ENCODE peak calls at places on chromosomes 13 and 19, in five cellular contexts. F, Y, P, C and L are unnamed samples.

GRCh38 chr19:55014714-55015113 is 23.4 kb downstream of the GP6 start:
- DNase-seq in F (peak; percentile 18), Y (peak; percentile 56), P (no peak), C (no peak), L (no peak)

GRCh38 chr19:51807111-51807701 is 12.2 kb downstream of the FPR3 start:
- DNase-seq in F (no peak), Y (no peak), P (no peak), C (no peak), L (no peak)

GRCh38 chr19:40425450-40426287 is at the start of gene SERTAD1:
- DNase-seq in F (peak; percentile 100), Y (peak; percentile 100), P (peak; percentile 100), C (peak; percentile 100), L (peak; percentile 100)

GRCh38 chr13:114089751-114090400 is 42.5 kb downstream of the RASA3 start:
- DNase-seq in F (no peak), Y (no peak), P (no peak), C (no peak), L (peak; percentile 50)

GRCh38 chr19:45717983-45718650 is 12.6 kb downstream of the FBXO46 start:
- DNase-seq in F (no peak), Y (no peak), P (peak; percentile 28), C (no peak), L (no peak)

GRCh38 chr13:40272776-40273139 is 393.7 kb downstream of the FOXO1 start:
- DNase-seq in F (no peak), Y (no peak), P (no peak), C (no peak), L (no peak)

GRCh38 chr19:3671680-3672574 is 28.3 kb downstream of the PIP5K1C start:
- DNase-seq in F (no peak), Y (peak; percentile 64), P (no peak), C (no peak), L (no peak)

GRCh38 chr19:40663712-40664692 is 26.4 kb downstream of the NUMBL start:
- DNase-seq in F (peak; percentile 17), Y (peak; percentile 8), P (no peak), C (no peak), L (no peak)

GRCh38 chr13:54424344-54424743 is 1395.7 kb downstream of the OLFM4 start:
- DNase-seq in F (no peak), Y (no peak), P (no peak), C (no peak), L (no peak)

GRCh38 chr19:33358408-33358807 is 15.1 kb upstream of the CEBPG start:
- DNase-seq in F (no peak), Y (no peak), P (no peak), C (no peak), L (no peak)

GRCh38 chr13:113863511-113864302 is at the start of gene GAS6:
- DNase-seq in F (peak; percentile 82), Y (peak; percentile 5), P (peak; percentile 74), C (no peak), L (no peak)

GRCh38 chr19:31648347-31648746 is 299.1 kb upstream of the TSHZ3 start:
- DNase-seq in F (no peak), Y (no peak), P (peak; percentile 2), C (no peak), L (no peak)

GRCh38 chr13:52454459-52454824 is 836 bp upstream of the CKAP2 start:
- DNase-seq in F (no peak), Y (peak; percentile 65), P (peak; percentile 10), C (no peak), L (no peak)

GRCh38 chr13:78341032-78341431 is 262.3 kb downstream of the POU4F1 start:
- DNase-seq in F (no peak), Y (no peak), P (no peak), C (no peak), L (no peak)

GRCh38 chr13:80742027-80742426 is 401.1 kb upstream of the SPRY2 start:
- DNase-seq in F (no peak), Y (no peak), P (no peak), C (no peak), L (no peak)

GRCh38 chr19:50414850-50415660 is 3.7 kb upstream of the SPIB start:
- DNase-seq in F (peak; percentile 75), Y (peak; percentile 68), P (peak; percentile 82), C (peak; percentile 63), L (peak; percentile 79)

GRCh38 chr19:47231215-47232054 is 436 bp upstream of the BBC3 start:
- DNase-seq in F (peak; percentile 91), Y (peak; percentile 92), P (peak; percentile 88), C (peak; percentile 76), L (no peak)

GRCh38 chr13:101473458-101473857 is 21.0 kb downstream of the ITGBL1 start:
- DNase-seq in F (peak; percentile 32), Y (no peak), P (no peak), C (no peak), L (no peak)

GRCh38 chr19:50820549-50821247 is 2.9 kb downstream of the KLK1 start:
- DNase-seq in F (no peak), Y (no peak), P (no peak), C (no peak), L (no peak)

GRCh38 chr13:39612023-39612637 is 9.1 kb upstream of the LHFPL6 start:
- DNase-seq in F (no peak), Y (peak; percentile 72), P (peak; percentile 87), C (peak; percentile 99), L (peak; percentile 83)

GRCh38 chr13:60431108-60431700 is 34.2 kb downstream of the TDRD3 start:
- DNase-seq in F (no peak), Y (peak; percentile 83), P (peak; percentile 73), C (peak; percentile 22), L (no peak)

GRCh38 chr19:45790942-45791341 is 1.7 kb downstream of the DMWD start:
- DNase-seq in F (no peak), Y (peak; percentile 70), P (no peak), C (no peak), L (no peak)

GRCh38 chr13:30751183-30751933 is 16.0 kb downstream of the ALOX5AP start:
- DNase-seq in F (no peak), Y (peak; percentile 38), P (no peak), C (no peak), L (no peak)

GRCh38 chr13:76969488-76970365 is 21.4 kb downstream of the ACOD1 start:
- DNase-seq in F (no peak), Y (no peak), P (no peak), C (no peak), L (no peak)

GRCh38 chr19:11457115-11457514 is 21.7 kb downstream of the PRKCSH start:
- DNase-seq in F (no peak), Y (no peak), P (no peak), C (no peak), L (no peak)

GRCh38 chr19:43767818-43768217 is 13.0 kb downstream of the KCNN4 start:
- DNase-seq in F (no peak), Y (no peak), P (no peak), C (no peak), L (no peak)

GRCh38 chr19:43767316-43767715 is 12.6 kb upstream of the SMG9 start:
- DNase-seq in F (no peak), Y (no peak), P (no peak), C (no peak), L (no peak)

GRCh38 chr19:43768273-43769050 is 12.3 kb downstream of the KCNN4 start:
- DNase-seq in F (peak; percentile 33), Y (no peak), P (no peak), C (no peak), L (peak; percentile 92)

GRCh38 chr19:43765109-43765876 is 10.5 kb upstream of the SMG9 start:
- DNase-seq in F (no peak), Y (peak; percentile 90), P (no peak), C (peak; percentile 21), L (peak; percentile 93)

DNA sequence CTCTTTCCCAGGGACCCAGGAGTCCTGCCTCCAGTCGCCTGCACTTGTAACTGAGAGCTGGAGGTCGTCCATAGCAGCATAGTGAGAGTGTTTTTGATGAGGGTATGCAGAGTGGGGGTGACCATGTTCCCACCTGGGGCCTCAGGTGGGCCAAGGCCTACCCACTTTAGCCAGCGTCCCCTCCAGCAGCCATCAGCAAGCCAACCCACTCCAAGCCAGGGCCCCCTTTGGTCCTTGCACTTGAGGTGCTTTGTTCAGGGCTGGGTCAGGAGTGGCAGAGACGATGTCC is 11.9 kb upstream of the SMG9 start:
- DNase-seq in F (no peak), Y (no peak), P (no peak), C (no peak), L (no peak)
- H3K4me1 ChIP-seq in F (no peaks in the 10 kb centered on the region), Y (peaks cover 34% of the 10 kb centered on the region), P (no peaks in the 10 kb centered on the region), C (peaks cover 35% of the 10 kb centered on the region), L (no peaks in the 10 kb centered on the region)

GRCh38 chr19:17618919-17619318 is 63.5 kb downstream of the COLGALT1 start:
- DNase-seq in F (no peak), Y (no peak), P (no peak), C (no peak), L (no peak)

GRCh38 chr19:17616961-17617806 is 61.7 kb downstream of the COLGALT1 start:
- DNase-seq in F (no peak), Y (no peak), P (no peak), C (no peak), L (no peak)

GRCh38 chr19:17618281-17618903 is 62.9 kb downstream of the COLGALT1 start:
- DNase-seq in F (no peak), Y (no peak), P (no peak), C (no peak), L (no peak)

GRCh38 chr19:17616686-17616960 is 61.2 kb downstream of the COLGALT1 start:
- DNase-seq in F (no peak), Y (no peak), P (no peak), C (no peak), L (no peak)

DNA sequence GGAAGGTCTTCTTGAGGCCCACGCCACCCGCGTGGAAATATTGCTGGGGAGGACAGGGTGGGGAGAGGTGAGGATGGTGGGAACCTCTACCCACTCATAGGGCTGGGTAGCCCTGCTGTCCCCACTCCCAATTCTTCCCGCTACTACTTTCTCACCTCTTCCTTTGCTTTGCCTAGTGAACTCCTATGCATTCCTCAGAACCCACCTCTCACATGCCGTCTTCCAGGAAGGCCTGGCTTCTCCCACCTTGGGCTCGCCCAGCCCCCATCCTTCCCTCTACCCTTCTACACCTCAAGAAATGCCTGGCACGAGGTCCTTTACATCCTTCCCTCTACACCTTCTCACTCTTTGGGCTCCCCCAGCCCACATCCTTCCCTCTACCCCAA is 62.4 kb downstream of the COLGALT1 start:
- DNase-seq in F (no peak), Y (no peak), P (no peak), C (no peak), L (no peak)
- H3K4me1 ChIP-seq in F (peaks cover 4% of the 10 kb centered on the region), Y (no peaks in the 10 kb centered on the region), P (no peaks in the 10 kb centered on the region), C (peaks cover 6% of the 10 kb centered on the region), L (peaks cover 8% of the 10 kb centered on the region)

DNA sequence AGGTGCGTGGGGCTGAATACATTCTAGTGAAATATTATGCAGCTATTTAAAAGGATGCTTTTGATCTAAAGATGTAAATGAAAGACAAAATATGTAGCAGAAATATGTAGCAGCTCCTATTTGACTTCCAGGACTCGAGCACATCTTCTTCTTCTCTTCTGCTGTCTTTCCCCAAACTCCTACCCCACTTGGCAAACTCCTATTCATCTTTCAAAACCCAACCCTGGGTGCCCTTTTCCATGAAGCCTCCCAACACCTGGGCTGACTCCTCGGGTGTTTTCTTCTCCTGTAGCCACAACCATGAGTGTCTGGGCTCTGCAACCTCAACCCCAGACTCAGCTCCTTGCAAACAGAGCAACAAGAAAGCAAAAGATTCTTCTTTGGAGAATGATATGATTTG is 11.1 kb downstream of the ACER1 start:
- DNase-seq in F (no peak), Y (no peak), P (no peak), C (no peak), L (no peak)
- H3K4me1 ChIP-seq in F (no peaks in the 10 kb centered on the region), Y (no peaks in the 10 kb centered on the region), P (no peaks in the 10 kb centered on the region), C (no peaks in the 10 kb centered on the region), L (no peaks in the 10 kb centered on the region)

GRCh38 chr13:99501135-99501951 is at the start of gene TM9SF2:
- DNase-seq in F (peak; percentile 99), Y (peak; percentile 98), P (peak; percentile 96), C (peak; percentile 95), L (peak; percentile 96)
- H3K4me1 ChIP-seq in F (peaks cover 94% of the 10 kb centered on the region), Y (peaks cover 75% of the 10 kb centered on the region), P (peaks cover 14% of the 10 kb centered on the region), C (peaks cover 73% of the 10 kb centered on the region), L (peaks cover 53% of the 10 kb centered on the region)

GRCh38 chr13:51341232-51341631 is 1.7 kb downstream of the SERPINE3 start:
- DNase-seq in F (no peak), Y (no peak), P (no peak), C (no peak), L (no peak)
- H3K4me1 ChIP-seq in F (no peaks in the 10 kb centered on the region), Y (no peaks in the 10 kb centered on the region), P (no peaks in the 10 kb centered on the region), C (no peaks in the 10 kb centered on the region), L (no peaks in the 10 kb centered on the region)